ENCODE peak calls at places on chromosomes 16 and 17, in five cellular contexts. J, D, E, H and I are unnamed samples. For H3K4me1, the result is how much of the 10 kb centered on the place peaks cover.

GRCh38 chr17:3888343-3889171 is 4.3 kb downstream of the CAMKK1 start:
- DNase-seq in J (peak), D (peak), E (peak), H (peak), I (peak)

GRCh38 chr17:81831957-81832607 is 1.0 kb downstream of the MCRIP1 start:
- DNase-seq in J (no peak), D (no peak), E (no peak), H (no peak), I (peak)

GRCh38 chr16:82082543-82083244 is 47.6 kb downstream of the HSD17B2 start:
- DNase-seq in J (peak), D (no peak), E (no peak), H (no peak), I (no peak)

GRCh38 chr17:82689077-82689476 is 9.4 kb downstream of the RAB40B start:
- DNase-seq in J (no peak), D (no peak), E (no peak), H (no peak), I (no peak)

GRCh38 chr16:84947022-84947421 is 64.3 kb downstream of the ZDHHC7 start:
- DNase-seq in J (peak), D (peak), E (no peak), H (peak), I (peak)

GRCh38 chr16:87156195-87156594 is 161.0 kb downstream of the C16orf95 start:
- DNase-seq in J (no peak), D (no peak), E (no peak), H (no peak), I (no peak)

GRCh38 chr17:72982680-72983079 is 109.8 kb downstream of the SLC39A11 start:
- DNase-seq in J (no peak), D (no peak), E (no peak), H (no peak), I (no peak)

GRCh38 chr17:322006-322780 is 30.4 kb downstream of the RPH3AL start:
- DNase-seq in J (no peak), D (peak), E (no peak), H (no peak), I (peak)

GRCh38 chr17:76956846-76957540 is 88.8 kb downstream of the MGAT5B start:
- DNase-seq in J (no peak), D (no peak), E (no peak), H (no peak), I (no peak)

GRCh38 chr17:4249452-4250029 is 14.2 kb downstream of the ANKFY1 start:
- DNase-seq in J (peak), D (no peak), E (peak), H (no peak), I (no peak)

GRCh38 chr16:50585331-50585776 is 37.2 kb downstream of the NKD1 start:
- DNase-seq in J (no peak), D (peak), E (no peak), H (peak), I (peak)

GRCh38 chr16:67939507-67940435 is 3.1 kb upstream of the PSMB10 start:
- DNase-seq in J (no peak), D (no peak), E (no peak), H (peak), I (peak)

GRCh38 chr17:49450735-49451134 is 36.1 kb upstream of the PHB1 start:
- DNase-seq in J (no peak), D (no peak), E (no peak), H (no peak), I (no peak)

GRCh38 chr17:40018211-40019121 is 3.2 kb downstream of the CSF3 start:
- DNase-seq in J (no peak), D (peak), E (no peak), H (no peak), I (no peak)
- H3K4me1 ChIP-seq in J (half or more), D (under half), E (under half), H (half or more), I (under half)

GRCh38 chr16:57956924-57957323 is 14.0 kb downstream of the CNGB1 start:
- DNase-seq in J (no peak), D (no peak), E (no peak), H (no peak), I (no peak)
- TF ChIP-seq POLR2A in J (no peak), D (no peak), E (no peak), H (no peak), I (no peak)

GRCh38 chr17:45102856-45103255 is 29.5 kb downstream of the PLCD3 start:
- DNase-seq in J (no peak), D (no peak), E (no peak), H (no peak), I (no peak)

GRCh38 chr17:45101546-45101882 is 30.8 kb downstream of the PLCD3 start:
- DNase-seq in J (no peak), D (no peak), E (no peak), H (no peak), I (no peak)

GRCh38 chr17:45104029-45104428 is 28.3 kb downstream of the PLCD3 start:
- DNase-seq in J (no peak), D (no peak), E (no peak), H (no peak), I (no peak)

GRCh38 chr17:45103269-45103795 is 29.0 kb downstream of the PLCD3 start:
- DNase-seq in J (no peak), D (no peak), E (no peak), H (no peak), I (no peak)

DNA sequence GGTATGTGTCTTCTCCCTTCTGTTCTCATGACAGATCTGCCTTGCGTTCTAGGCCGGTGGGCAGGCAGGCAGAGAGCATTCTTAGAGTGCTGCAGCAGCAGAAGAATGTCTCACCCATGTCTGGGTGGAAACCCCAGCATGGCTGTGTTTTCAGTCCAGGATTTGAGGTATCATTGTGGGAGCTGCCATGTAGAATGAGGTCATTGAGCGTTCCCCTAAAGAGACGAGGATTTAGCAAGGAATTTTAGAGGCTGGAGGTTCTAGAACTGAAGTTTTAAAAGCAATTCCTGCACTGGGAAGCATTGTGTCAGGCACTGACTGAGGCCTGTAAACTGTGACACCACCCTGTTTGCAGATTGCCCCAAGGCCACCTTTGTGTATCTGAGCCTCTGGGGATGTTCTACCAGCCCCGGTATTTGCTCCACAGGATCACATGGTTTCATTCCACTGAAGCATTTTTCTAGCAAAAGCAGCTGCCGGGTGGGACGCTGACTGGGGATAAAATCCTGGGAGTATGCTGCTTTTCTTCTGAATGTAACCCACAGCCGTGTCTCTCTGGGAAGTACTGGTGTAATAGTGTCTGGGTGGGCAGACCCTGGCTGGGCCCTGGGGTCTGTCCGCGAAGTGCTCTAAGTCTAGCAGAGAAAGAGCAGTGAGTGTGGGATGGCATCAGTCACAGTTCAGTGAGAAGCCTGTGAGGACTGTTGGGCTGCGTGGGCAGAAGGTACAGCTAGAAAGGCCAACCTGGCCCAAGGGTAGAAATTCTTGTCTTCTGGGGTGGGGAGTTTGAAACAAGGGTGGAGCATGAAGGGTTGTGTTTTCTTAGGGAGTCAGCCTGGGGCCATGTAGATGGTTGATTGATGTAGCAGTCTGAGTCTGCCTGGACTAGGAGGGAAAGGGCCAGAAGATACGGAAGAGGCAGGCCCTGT is 30.2 kb downstream of the PLCD3 start:
- DNase-seq in J (no peak), D (no peak), E (no peak), H (no peak), I (no peak)
- H3K4me3 ChIP-seq in J (no peak), D (no peak), E (no peak), H (no peak), I (no peak)

GRCh38 chr17:39787038-39787437 is 49.3 kb downstream of the GRB7 start:
- DNase-seq in J (no peak), D (no peak), E (no peak), H (no peak), I (no peak)
- H3K4me1 ChIP-seq in J (under half), D (under half), E (under half), H (under half), I (under half)

DNA sequence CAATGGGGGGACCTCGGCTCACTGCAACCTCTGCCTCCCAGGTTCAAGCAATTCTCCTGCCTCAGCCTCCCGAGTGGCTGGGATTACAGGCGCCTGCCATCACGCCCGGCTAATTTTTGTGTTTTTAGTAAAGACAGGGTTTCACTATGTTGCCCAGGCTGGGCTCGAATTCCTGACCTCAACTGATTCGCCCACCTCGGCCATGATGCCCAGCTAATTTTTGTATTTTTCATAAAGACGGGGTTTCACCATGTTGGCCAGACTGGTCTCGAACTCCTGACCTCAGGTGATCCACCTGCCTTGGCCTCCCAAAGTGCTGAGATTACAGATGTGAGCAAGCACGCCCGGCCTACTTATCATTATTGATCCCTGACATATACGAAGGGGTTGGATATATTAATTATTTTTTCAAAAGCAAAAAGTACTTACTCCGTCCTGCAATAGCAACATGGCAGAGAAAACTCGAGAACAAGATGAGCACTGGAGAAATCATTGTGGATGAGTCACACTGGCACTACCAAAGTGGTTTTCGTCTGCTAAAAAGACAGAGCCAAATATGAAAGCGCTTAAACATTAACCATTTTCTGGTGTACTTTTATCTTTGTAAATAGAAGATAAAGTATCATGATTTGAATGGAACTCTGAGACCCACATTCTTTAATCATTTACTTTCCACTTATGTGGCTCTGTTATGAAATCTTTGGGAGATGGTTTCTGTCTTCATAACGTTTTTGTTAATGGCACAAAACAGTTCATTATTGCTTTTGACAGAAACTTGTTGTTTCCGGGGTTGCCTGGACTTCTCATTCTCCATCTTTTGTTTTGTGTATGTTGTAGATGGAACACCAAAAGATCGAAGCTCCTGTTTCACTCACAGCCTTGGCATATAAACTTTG is at the start of gene APOH:
- DNase-seq in J (no peak), D (no peak), E (no peak), H (no peak), I (no peak)
- TF ChIP-seq POLR2A in J (no peak), D (no peak), E (no peak), H (no peak), I (no peak)

GRCh38 chr17:30590086-30590485 is 112.9 kb downstream of the GOSR1 start:
- DNase-seq in J (peak), D (no peak), E (no peak), H (no peak), I (no peak)
- H3K4me3 ChIP-seq in J (no peak), D (no peak), E (no peak), H (no peak), I (no peak)

DNA sequence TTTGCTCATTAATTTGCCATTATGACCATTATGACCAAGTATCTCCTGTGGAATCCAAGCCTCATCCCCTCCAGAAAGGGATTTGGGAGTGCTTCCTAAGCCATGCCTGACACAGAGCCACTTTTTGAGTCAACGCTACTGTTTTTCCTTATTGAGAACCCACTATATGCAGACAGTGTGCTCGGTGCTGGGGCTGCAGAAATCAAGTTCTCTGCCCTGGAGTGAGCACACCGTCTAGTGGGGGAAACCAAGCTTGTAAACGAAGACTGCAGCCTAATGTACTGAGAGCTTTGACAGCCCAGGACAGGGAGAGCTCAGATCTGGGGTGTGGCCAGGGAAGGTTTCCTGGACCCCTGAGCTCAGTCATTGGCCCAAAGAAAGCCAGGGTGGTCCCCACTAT is 111.0 kb downstream of the ENGASE start:
- DNase-seq in J (no peak), D (no peak), E (no peak), H (no peak), I (no peak)
- H3K4me1 ChIP-seq in J (under half), D (under half), E (under half), H (under half), I (under half)

GRCh38 chr17:7282752-7283321 is 1.3 kb downstream of the SLC2A4 start:
- DNase-seq in J (no peak), D (peak), E (no peak), H (no peak), I (no peak)

GRCh38 chr17:7281074-7281952 is at the start of gene SLC2A4:
- DNase-seq in J (peak), D (peak), E (peak), H (peak), I (peak)

GRCh38 chr17:7280519-7281073 is 922 bp upstream of the SLC2A4 start:
- DNase-seq in J (peak), D (peak), E (peak), H (peak), I (peak)

GRCh38 chr17:7283471-7284216 is 2.1 kb downstream of the SLC2A4 start:
- DNase-seq in J (no peak), D (no peak), E (peak), H (no peak), I (no peak)

GRCh38 chr17:7281953-7282751 is 634 bp downstream of the SLC2A4 start:
- DNase-seq in J (no peak), D (peak), E (peak), H (no peak), I (peak)
- TF ChIP-seq POLR2A in J (no peak), D (no peak), E (no peak), H (no peak), I (no peak)

GRCh38 chr16:19883296-19883951 is 1.2 kb downstream of the GPRC5B start:
- DNase-seq in J (peak), D (no peak), E (peak), H (peak), I (peak)
- H3K4me3 ChIP-seq in J (peak), D (peak), E (peak), H (peak), I (peak)